ENCODE peak calls at places on chromosomes 1 and 21, in six cellular contexts. C, E, T, Z, J and V are unnamed samples.

GRCh38 chr1:116764466-116764896 is 10.3 kb downstream of the CD2 start:
- DNase-seq in C (no peak), E (no peak), T (no peak), Z (no peak), J (no peak), V (no peak)

GRCh38 chr1:172914517-172915144 is 136.1 kb downstream of the TNFSF18 start:
- DNase-seq in C (no peak), E (no peak), T (no peak), Z (no peak), J (no peak), V (no peak)

GRCh38 chr1:66678151-66678550 is 74.1 kb upstream of the DYNLT5 start:
- DNase-seq in C (no peak), E (no peak), T (no peak), Z (no peak), J (no peak), V (no peak)

GRCh38 chr1:55476445-55477015 is 261.4 kb upstream of the USP24 start:
- DNase-seq in C (no peak), E (no peak), T (no peak), Z (no peak), J (no peak), V (no peak)

GRCh38 chr1:32151319-32151787 is 28.1 kb upstream of the TXLNA start:
- DNase-seq in C (peak), E (no peak), T (no peak), Z (peak), J (no peak), V (no peak)

GRCh38 chr21:36145259-36145658 is 10.4 kb downstream of the CBR3 start:
- DNase-seq in C (no peak), E (no peak), T (no peak), Z (no peak), J (no peak), V (no peak)

GRCh38 chr1:78070758-78071157 is 25.0 kb downstream of the GIPC2 start:
- DNase-seq in C (no peak), E (no peak), T (no peak), Z (peak), J (peak), V (no peak)

GRCh38 chr1:62384276-62385005 is 52.4 kb upstream of the USP1 start:
- DNase-seq in C (no peak), E (no peak), T (no peak), Z (peak), J (peak), V (no peak)

GRCh38 chr1:239174880-239175279 is 211.5 kb upstream of the CHRM3 start:
- DNase-seq in C (no peak), E (no peak), T (no peak), Z (no peak), J (no peak), V (no peak)

GRCh38 chr1:54287176-54287650 is 87.2 kb downstream of the MRPL37 start:
- DNase-seq in C (peak), E (peak), T (peak), Z (peak), J (no peak), V (no peak)

GRCh38 chr21:33976082-33976979 is 60.7 kb upstream of the ATP5PO start:
- DNase-seq in C (no peak), E (peak), T (peak), Z (peak), J (peak), V (peak)

GRCh38 chr1:219126267-219126862 is 47.3 kb upstream of the LYPLAL1 start:
- DNase-seq in C (no peak), E (no peak), T (no peak), Z (no peak), J (no peak), V (no peak)

GRCh38 chr1:230682274-230682673 is 31.6 kb downstream of the AGT start:
- DNase-seq in C (no peak), E (no peak), T (no peak), Z (no peak), J (no peak), V (no peak)

GRCh38 chr21:20882462-20883415 is 115.5 kb upstream of the NCAM2 start:
- DNase-seq in C (peak), E (no peak), T (no peak), Z (peak), J (no peak), V (no peak)